ENCODE peak calls at places on chromosomes 1 and 21, in ten cellular contexts. N is substantia nigra; F is Caki2; E is activated T-helper 1 cell treated with anti-CD3 and anti-CD28 coated beads, Interleukin-2, amount 50 U/mL, for 16 hours; O is psoas muscle; C is mesothelial cell of epicardium; H is stimulated activated CD8-positive, alpha-beta memory T cell treated with anti-CD3 and anti-CD28 coated beads, Interleukin-2, amount 100 ng/mL, for 48 hours; S is cardiac septum; X is fibroblast of villous mesenchyme; R is RCC 7860. D is an unnamed sample.

GRCh38 chr1:47561523-47562007 is 123.7 kb downstream of the FOXD2 start:
- DNase-seq in N (no peak), F (no peak), E (no peak), O (no peak), C (no peak), H (no peak), S (no peak), X (no peak), R (no peak), D (no peak)

GRCh38 chr1:60924964-60925798 is 157.2 kb upstream of the NFIA start:
- DNase-seq in N (no peak), F (no peak), E (no peak), O (no peak), C (peak), H (no peak), S (no peak), X (no peak), R (no peak), D (no peak)

GRCh38 chr21:21179619-21180336 is 181.6 kb downstream of the NCAM2 start:
- DNase-seq in N (no peak), F (no peak), E (no peak), O (no peak), C (no peak), H (no peak), S (no peak), X (no peak), R (no peak), D (no peak)

GRCh38 chr21:41511858-41512257 is 3.9 kb upstream of the TMPRSS2 start:
- DNase-seq in N (no peak), F (peak), E (no peak), O (no peak), C (no peak), H (no peak), S (no peak), X (no peak), R (peak), D (no peak)

GRCh38 chr1:23177438-23178380 is 9.1 kb upstream of the LUZP1 start:
- DNase-seq in N (peak), F (peak), E (peak), O (peak), C (peak), H (peak), S (peak), X (peak), R (peak), D (peak)

GRCh38 chr1:3597599-3597964 is 13.7 kb downstream of the MEGF6 start:
- DNase-seq in N (no peak), F (no peak), E (no peak), O (no peak), C (no peak), H (no peak), S (no peak), X (no peak), R (no peak), D (no peak)

GRCh38 chr1:9249534-9250335 is 15.2 kb downstream of the H6PD start:
- DNase-seq in N (peak), F (no peak), E (no peak), O (peak), C (no peak), H (peak), S (no peak), X (peak), R (no peak), D (no peak)

GRCh38 chr1:70277875-70278274 is 56.7 kb downstream of the SRSF11 start:
- DNase-seq in N (no peak), F (no peak), E (no peak), O (no peak), C (no peak), H (no peak), S (no peak), X (no peak), R (no peak), D (no peak)

GRCh38 chr1:159054427-159054826 is 22.1 kb downstream of the AIM2 start:
- DNase-seq in N (no peak), F (peak), E (no peak), O (no peak), C (no peak), H (no peak), S (no peak), X (peak), R (no peak), D (no peak)

GRCh38 chr21:42865361-42866160 is 13.8 kb downstream of the WDR4 start:
- DNase-seq in N (peak), F (no peak), E (no peak), O (peak), C (no peak), H (no peak), S (no peak), X (peak), R (no peak), D (no peak)

GRCh38 chr1:48603222-48603621 is 131.2 kb upstream of the SPATA6 start:
- DNase-seq in N (no peak), F (no peak), E (no peak), O (no peak), C (no peak), H (no peak), S (no peak), X (no peak), R (no peak), D (no peak)

GRCh38 chr1:238777551-238777950 is 608.8 kb upstream of the CHRM3 start:
- DNase-seq in N (no peak), F (no peak), E (no peak), O (no peak), C (no peak), H (no peak), S (no peak), X (no peak), R (no peak), D (no peak)

GRCh38 chr1:209199822-209200221 is 383.7 kb upstream of the CAMK1G start:
- DNase-seq in N (no peak), F (no peak), E (no peak), O (no peak), C (no peak), H (no peak), S (no peak), X (no peak), R (no peak), D (no peak)

GRCh38 chr1:203792491-203792890 is 2.9 kb upstream of the ZBED6 start:
- DNase-seq in N (no peak), F (no peak), E (no peak), O (no peak), C (peak), H (no peak), S (no peak), X (no peak), R (no peak), D (no peak)

GRCh38 chr1:80375662-80376061 is 1369.1 kb upstream of the ADGRL4 start:
- DNase-seq in N (no peak), F (peak), E (no peak), O (no peak), C (no peak), H (no peak), S (no peak), X (peak), R (peak), D (no peak)

GRCh38 chr1:211133393-211133840 is 531 bp downstream of the KCNH1 start:
- DNase-seq in N (no peak), F (no peak), E (no peak), O (peak), C (no peak), H (peak), S (no peak), X (no peak), R (no peak), D (peak)

GRCh38 chr21:32884062-32884461 is 112.5 kb upstream of the PAXBP1 start:
- DNase-seq in N (no peak), F (no peak), E (no peak), O (no peak), C (no peak), H (no peak), S (no peak), X (no peak), R (no peak), D (no peak)

GRCh38 chr1:247357781-247358211 is 26.1 kb upstream of the ZNF496 start:
- DNase-seq in N (no peak), F (peak), E (no peak), O (no peak), C (no peak), H (no peak), S (no peak), X (peak), R (peak), D (no peak)

GRCh38 chr1:119762953-119763352 is 5.8 kb downstream of the HMGCS2 start:
- DNase-seq in N (no peak), F (no peak), E (no peak), O (no peak), C (no peak), H (no peak), S (no peak), X (no peak), R (no peak), D (no peak)

GRCh38 chr1:145927073-145927886 is at the start of gene RBM8A:
- DNase-seq in N (peak), F (peak), E (peak), O (peak), C (peak), H (peak), S (peak), X (peak), R (peak), D (peak)

GRCh38 chr1:44316231-44316759 is 38.8 kb downstream of the ERI3 start:
- DNase-seq in N (no peak), F (no peak), E (no peak), O (no peak), C (no peak), H (no peak), S (no peak), X (no peak), R (peak), D (peak)

GRCh38 chr21:43958364-43959158 is 53.5 kb upstream of the TRAPPC10 start:
- DNase-seq in N (no peak), F (no peak), E (no peak), O (no peak), C (no peak), H (no peak), S (no peak), X (no peak), R (no peak), D (no peak)

GRCh38 chr1:96808186-96808585 is 86.6 kb downstream of the PTBP2 start:
- DNase-seq in N (peak), F (no peak), E (no peak), O (no peak), C (no peak), H (no peak), S (no peak), X (peak), R (no peak), D (no peak)

GRCh38 chr1:2606806-2607680 is 20.5 kb downstream of the PRXL2B start:
- DNase-seq in N (no peak), F (no peak), E (peak), O (peak), C (no peak), H (no peak), S (peak), X (no peak), R (no peak), D (no peak)

GRCh38 chr1:162704673-162705424 is 72.6 kb downstream of the DDR2 start:
- DNase-seq in N (no peak), F (no peak), E (no peak), O (peak), C (no peak), H (no peak), S (no peak), X (no peak), R (no peak), D (no peak)

GRCh38 chr1:221946768-221947167 is 204.9 kb upstream of the DUSP10 start:
- DNase-seq in N (no peak), F (no peak), E (no peak), O (no peak), C (no peak), H (no peak), S (no peak), X (no peak), R (no peak), D (no peak)

GRCh38 chr1:232422098-232422497 is 207.8 kb downstream of the SIPA1L2 start:
- DNase-seq in N (no peak), F (no peak), E (no peak), O (no peak), C (no peak), H (no peak), S (no peak), X (peak), R (no peak), D (no peak)

GRCh38 chr1:155241851-155242264 is 13.4 kb downstream of the ENTREP3 start:
- DNase-seq in N (no peak), F (no peak), E (no peak), O (no peak), C (no peak), H (no peak), S (no peak), X (no peak), R (peak), D (no peak)

GRCh38 chr1:31626451-31627202 is 9.1 kb downstream of the HCRTR1 start:
- DNase-seq in N (no peak), F (no peak), E (no peak), O (peak), C (no peak), H (no peak), S (no peak), X (peak), R (no peak), D (no peak)